ENCODE peak calls at places on chromosomes 5 and 9, in eight cellular contexts. Y is MV-4-11; L is neural crest cell; U is NCI-H1092 treated with DMSO at 0.1 percent for 48 hours; K is C1 segment of cervical spinal cord; X is DMS53; P is AG09309; F is T-helper 2 cell treated with Interferon-gamma antibody and Interleukin-4, amounts not matched to agents 5 μg/mL and 100 μg/mL, for 36 hours. N is an unnamed sample.
A peak's percentile ranks its signal among the peaks of the same experiment; 100 is the strongest.

GRCh38 chr9:18238752-18239151 is 235.2 kb upstream of the ADAMTSL1 start:
- DNase-seq in Y (no peak), L (no peak), U (no peak), K (no peak), X (no peak), P (peak; percentile 53), F (no peak), N (no peak)

GRCh38 chr5:141639357-141640050 is 2.7 kb downstream of the RELL2 start:
- DNase-seq in Y (no peak), L (no peak), U (no peak), K (no peak), X (no peak), P (no peak), F (no peak), N (no peak)

GRCh38 chr9:114908796-114909448 is 21.5 kb downstream of the TNFSF8 start:
- DNase-seq in Y (no peak), L (no peak), U (no peak), K (no peak), X (peak; percentile 82), P (no peak), F (peak; percentile 54), N (peak; percentile 38)

GRCh38 chr5:68344447-68345111 is 129.0 kb downstream of the PIK3R1 start:
- DNase-seq in Y (no peak), L (no peak), U (no peak), K (no peak), X (peak; percentile 61), P (no peak), F (peak; percentile 38), N (no peak)

GRCh38 chr5:101142102-101142501 is 239.0 kb upstream of the ST8SIA4 start:
- DNase-seq in Y (no peak), L (no peak), U (no peak), K (no peak), X (no peak), P (no peak), F (no peak), N (no peak)

GRCh38 chr5:82356808-82357671 is 78.9 kb upstream of the RPS23 start:
- DNase-seq in Y (no peak), L (no peak), U (no peak), K (no peak), X (no peak), P (peak; percentile 76), F (peak; percentile 71), N (no peak)

GRCh38 chr9:126938332-126938731 is 23.8 kb downstream of the RALGPS1 start:
- DNase-seq in Y (no peak), L (no peak), U (no peak), K (no peak), X (no peak), P (no peak), F (no peak), N (no peak)

GRCh38 chr5:149834246-149834855 is 104.2 kb downstream of the PPARGC1B start:
- DNase-seq in Y (peak; percentile 52), L (peak; percentile 75), U (peak; percentile 45), K (no peak), X (peak; percentile 92), P (peak; percentile 62), F (peak; percentile 33), N (peak; percentile 67)

GRCh38 chr5:61449756-61450155 is 117.7 kb downstream of the ZSWIM6 start:
- DNase-seq in Y (no peak), L (no peak), U (no peak), K (no peak), X (peak; percentile 81), P (no peak), F (no peak), N (no peak)

GRCh38 chr9:114721491-114722362 is 39.7 kb upstream of the TEX48 start:
- DNase-seq in Y (no peak), L (no peak), U (no peak), K (no peak), X (peak; percentile 95), P (peak; percentile 66), F (no peak), N (peak; percentile 49)

GRCh38 chr9:5357431-5358105 is 17.9 kb upstream of the RLN1 start:
- DNase-seq in Y (no peak), L (no peak), U (no peak), K (no peak), X (no peak), P (no peak), F (no peak), N (no peak)

GRCh38 chr9:81690251-81690851 is 1.0 kb upstream of the TLE1 start:
- DNase-seq in Y (no peak), L (peak; percentile 22), U (no peak), K (no peak), X (peak; percentile 83), P (no peak), F (no peak), N (no peak)

GRCh38 chr9:81244631-81245030 is 444.7 kb downstream of the TLE1 start:
- DNase-seq in Y (no peak), L (no peak), U (no peak), K (no peak), X (no peak), P (no peak), F (no peak), N (no peak)

GRCh38 chr5:128036961-128037360 is 46.6 kb upstream of the SLC12A2 start:
- DNase-seq in Y (no peak), L (no peak), U (no peak), K (no peak), X (no peak), P (no peak), F (no peak), N (no peak)

GRCh38 chr5:141714542-141715303 is 32.7 kb upstream of the ARAP3 start:
- DNase-seq in Y (no peak), L (no peak), U (peak; percentile 8), K (no peak), X (no peak), P (no peak), F (no peak), N (no peak)

GRCh38 chr9:18990494-18990893 is 42.5 kb downstream of the SAXO1 start:
- DNase-seq in Y (no peak), L (no peak), U (no peak), K (no peak), X (no peak), P (no peak), F (no peak), N (no peak)

GRCh38 chr5:180595381-180596114 is 4.2 kb upstream of the SCGB3A1 start:
- DNase-seq in Y (no peak), L (no peak), U (no peak), K (no peak), X (no peak), P (no peak), F (no peak), N (no peak)

GRCh38 chr5:8184455-8185063 is 315.6 kb downstream of the MTRR start:
- DNase-seq in Y (peak; percentile 12), L (peak; percentile 53), U (peak; percentile 11), K (no peak), X (peak; percentile 76), P (no peak), F (no peak), N (peak; percentile 51)

GRCh38 chr9:4640027-4640426 is 22.1 kb upstream of the PLPP6 start:
- DNase-seq in Y (no peak), L (peak; percentile 18), U (peak; percentile 56), K (no peak), X (peak; percentile 17), P (no peak), F (no peak), N (no peak)

GRCh38 chr5:88883566-88884434 is 816 bp upstream of the MEF2C start:
- DNase-seq in Y (peak; percentile 81), L (peak; percentile 50), U (peak; percentile 73), K (peak; percentile 1), X (peak; percentile 83), P (peak; percentile 33), F (peak; percentile 11), N (peak; percentile 82)

GRCh38 chr5:145775893-145776444 is 59.2 kb downstream of the PRELID2 start:
- DNase-seq in Y (peak; percentile 78), L (no peak), U (no peak), K (no peak), X (peak; percentile 24), P (peak; percentile 78), F (no peak), N (no peak)

GRCh38 chr5:14853685-14854084 is 17.9 kb downstream of the ANKH start:
- DNase-seq in Y (no peak), L (no peak), U (no peak), K (no peak), X (peak; percentile 90), P (no peak), F (no peak), N (peak; percentile 14)

GRCh38 chr9:73761905-73762304 is 610.2 kb downstream of the ANXA1 start:
- DNase-seq in Y (no peak), L (no peak), U (no peak), K (no peak), X (no peak), P (no peak), F (no peak), N (no peak)

GRCh38 chr9:78821126-78821822 is 524.3 kb downstream of the PSAT1 start:
- DNase-seq in Y (peak; percentile 18), L (no peak), U (peak; percentile 76), K (no peak), X (peak; percentile 74), P (no peak), F (no peak), N (peak; percentile 1)

GRCh38 chr5:85479849-85480248 is 1095.2 kb upstream of the EDIL3 start:
- DNase-seq in Y (no peak), L (no peak), U (no peak), K (no peak), X (no peak), P (no peak), F (no peak), N (no peak)

GRCh38 chr5:93785475-93785874 is 44.1 kb upstream of the POU5F2 start:
- DNase-seq in Y (no peak), L (no peak), U (no peak), K (no peak), X (no peak), P (no peak), F (no peak), N (no peak)

GRCh38 chr5:178538624-178539344 is 51.4 kb downstream of the COL23A1 start:
- DNase-seq in Y (peak; percentile 98), L (no peak), U (no peak), K (no peak), X (no peak), P (no peak), F (no peak), N (no peak)

GRCh38 chr5:8517461-8517860 is 648.5 kb downstream of the MTRR start:
- DNase-seq in Y (peak; percentile 62), L (no peak), U (no peak), K (no peak), X (no peak), P (no peak), F (no peak), N (no peak)

GRCh38 chr5:179549973-179550510 is 312 bp upstream of the RUFY1 start:
- DNase-seq in Y (peak; percentile 69), L (no peak), U (peak; percentile 31), K (no peak), X (no peak), P (no peak), F (no peak), N (no peak)

GRCh38 chr9:77011973-77012817 is 7.3 kb upstream of the FOXB2 start:
- DNase-seq in Y (no peak), L (peak; percentile 87), U (no peak), K (no peak), X (peak; percentile 77), P (no peak), F (peak; percentile 53), N (no peak)

GRCh38 chr5:83306572-83307241 is 164.8 kb upstream of the VCAN start:
- DNase-seq in Y (peak; percentile 99), L (no peak), U (no peak), K (no peak), X (no peak), P (peak; percentile 86), F (peak; percentile 12), N (no peak)

GRCh38 chr5:178142642-178143041 is 11.0 kb downstream of the NHP2 start:
- DNase-seq in Y (no peak), L (no peak), U (no peak), K (no peak), X (no peak), P (no peak), F (no peak), N (no peak)

GRCh38 chr5:59042201-59042600 is 459.3 kb downstream of the RAB3C start:
- DNase-seq in Y (no peak), L (no peak), U (no peak), K (no peak), X (no peak), P (no peak), F (no peak), N (no peak)

GRCh38 chr5:95845401-95845800 is 22.9 kb upstream of the GLRX start:
- DNase-seq in Y (no peak), L (no peak), U (no peak), K (no peak), X (no peak), P (no peak), F (no peak), N (no peak)